ENCODE peak calls at places on chromosomes 7 and 10, in four cellular contexts. R is pancreas, O is upper lobe of right lung, X is HL-60. T is an unnamed sample.
A peak's percentile ranks its signal among the peaks of the same experiment; 100 is the strongest.

GRCh38 chr10:14118953-14119352 is 211.8 kb downstream of the FRMD4A start:
- DNase-seq in R (no peak), X (no peak), O (no peak), T (no peak)

GRCh38 chr10:133359554-133359971 is 1.7 kb upstream of the FUOM start:
- DNase-seq in R (peak; percentile 51), X (no peak), O (no peak), T (no peak)

GRCh38 chr7:133510326-133511055 is 257.6 kb downstream of the EXOC4 start:
- DNase-seq in X (no peak), O (no peak), R (no peak), T (no peak)

GRCh38 chr7:91953618-91954017 is 13.0 kb downstream of the AKAP9 start:
- DNase-seq in R (no peak), X (no peak), O (no peak), T (no peak)

GRCh38 chr10:68435803-68436202 is 28.7 kb upstream of the RUFY2 start:
- DNase-seq in R (no peak), O (no peak), X (no peak), T (no peak)

GRCh38 chr10:66925896-66926719 is at the start of gene LRRTM3:
- DNase-seq in R (peak; percentile 38), O (no peak), X (no peak), T (peak; percentile 18)

GRCh38 chr10:102617816-102618215 is 26.5 kb upstream of the TRIM8 start:
- DNase-seq in O (no peak), X (no peak), R (no peak), T (no peak)

GRCh38 chr7:24965831-24966708 is 13.9 kb downstream of the OSBPL3 start:
- DNase-seq in O (no peak), X (no peak), R (no peak), T (no peak)

GRCh38 chr7:119895320-119895719 is 377.7 kb upstream of the KCND2 start:
- DNase-seq in R (no peak), O (no peak), X (no peak), T (no peak)

GRCh38 chr7:103851357-103851756 is 138.1 kb downstream of the RELN start:
- DNase-seq in R (no peak), X (no peak), O (no peak), T (no peak)

GRCh38 chr10:89001428-89002072 is 11.0 kb downstream of the FAS start:
- DNase-seq in X (no peak), R (no peak), O (no peak), T (no peak)

GRCh38 chr7:143407296-143408246 is 1.1 kb downstream of the EPHA1 start:
- DNase-seq in X (no peak), R (no peak), O (no peak), T (no peak)

GRCh38 chr7:27171636-27172387 is 2.3 kb downstream of the HOXA10 start:
- DNase-seq in R (no peak), X (no peak), O (peak; percentile 55), T (no peak)

GRCh38 chr10:34479520-34480179 is 335.4 kb downstream of the PARD3 start:
- DNase-seq in O (no peak), R (no peak), X (no peak), T (no peak)
- H3K27ac ChIP-seq in O (no peak overlapping the region), R (no peak overlapping the region), X (no peak overlapping the region), T (no peak overlapping the region)

GRCh38 chr7:22630069-22630468 is 96.9 kb upstream of the IL6 start:
- DNase-seq in O (no peak), R (no peak), X (no peak), T (no peak)
- H3K27ac ChIP-seq in O (no peak overlapping the region), R (no peak overlapping the region), X (no peak overlapping the region), T (no peak overlapping the region)

DNA sequence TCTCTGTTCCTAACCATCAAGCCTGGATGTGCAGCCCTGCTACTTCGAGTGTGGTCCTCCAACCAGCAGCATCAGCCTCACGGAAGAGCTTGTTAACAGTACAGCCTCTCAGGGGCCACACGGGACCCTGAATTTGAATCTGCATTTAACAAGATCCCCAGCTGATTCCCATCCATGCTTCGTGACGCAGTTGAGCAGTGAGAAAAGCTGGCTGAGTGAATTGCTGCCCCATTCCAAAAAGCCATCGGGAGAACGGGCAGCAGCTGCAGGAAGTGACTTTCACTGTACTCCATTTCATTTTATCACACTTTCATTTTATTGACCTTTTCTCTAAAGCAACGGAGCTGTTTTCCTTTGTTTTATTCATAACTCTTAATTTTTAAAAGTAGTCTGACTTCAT is 22.5 kb downstream of the FAM171A1 start:
- DNase-seq in O (no peak), X (no peak), R (no peak), T (no peak)
- H3K27ac ChIP-seq in O (no peak overlapping the region), X (no peak overlapping the region), R (peak overlapping the region; percentile 35), T (no peak overlapping the region)

GRCh38 chr7:140458191-140458590 is 21.1 kb downstream of the MKRN1 start:
- DNase-seq in O (no peak), R (no peak), X (no peak), T (no peak)
- H3K27ac ChIP-seq in O (no peak overlapping the region), R (no peak overlapping the region), X (no peak overlapping the region), T (no peak overlapping the region)

DNA sequence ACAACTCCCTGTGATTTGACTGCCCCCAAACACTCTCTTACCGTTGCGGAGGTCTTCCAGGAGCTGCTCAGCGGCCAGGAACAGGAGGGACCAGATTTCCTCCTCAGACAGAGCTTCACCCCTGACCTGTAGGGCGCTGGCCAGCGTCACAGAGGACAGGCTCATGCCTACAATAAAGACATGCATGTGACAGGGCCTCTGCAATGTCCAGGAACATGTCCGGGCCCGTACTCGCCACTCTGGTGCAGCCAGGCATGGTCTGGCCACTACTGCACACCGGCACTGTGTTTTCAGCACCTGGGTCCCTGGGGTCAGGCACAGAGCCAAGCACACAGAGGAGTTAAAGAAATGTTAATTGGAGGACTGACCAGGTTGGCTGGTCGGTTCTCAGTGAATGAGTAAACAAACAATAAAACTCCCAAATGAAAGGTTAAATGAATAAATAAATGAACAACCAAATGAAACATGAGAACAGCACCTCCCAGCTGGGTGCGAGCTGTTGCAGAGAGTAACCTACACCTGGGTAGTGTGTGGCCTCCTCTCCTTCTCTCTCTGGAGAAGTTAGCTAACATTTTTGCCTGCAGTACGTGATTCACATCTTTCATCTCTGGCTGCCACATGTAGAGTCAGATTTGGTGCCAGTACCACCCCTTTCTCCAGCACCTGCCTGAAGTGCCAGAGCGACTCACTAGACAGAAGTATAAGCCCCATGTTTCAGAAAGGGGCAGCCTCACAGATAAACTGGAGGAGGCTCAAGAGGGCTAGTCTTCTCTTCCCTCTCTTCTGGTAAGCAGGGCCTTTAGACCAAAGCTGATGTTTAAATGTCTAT is 22.8 kb downstream of the FRMPD2 start:
- DNase-seq in O (no peak), R (no peak), X (no peak), T (peak; percentile 31)
- H3K27ac ChIP-seq in O (no peak overlapping the region), R (peak overlapping the region; percentile 8), X (no peak overlapping the region), T (peak overlapping the region; percentile 76)

T was measured in epithelial cell of prostate.